ENCODE peak calls at places on chromosomes 2 and 18, in five cellular contexts. C is K562; A is RKO; E is PC-3; J is stimulated activated CD8-positive, alpha-beta memory T cell treated with anti-CD3 and anti-CD28 coated beads, Interleukin-4, amount 100 ng/mL, for 1 hour. L is an unnamed sample.

GRCh38 chr18:48835119-48835518 is 115.6 kb downstream of the SMAD7 start:
- DNase-seq in C (no peak), E (no peak), A (no peak), J (no peak), L (no peak)

GRCh38 chr2:172496096-172496709 is 59.7 kb upstream of the PDK1 start:
- DNase-seq in E (no peak), J (no peak), C (no peak), A (no peak), L (no peak)

GRCh38 chr2:186009341-186009740 is 270.7 kb downstream of the FSIP2 start:
- DNase-seq in A (no peak), C (no peak), E (no peak), J (no peak), L (no peak)

GRCh38 chr2:217824223-217824622 is 178.6 kb downstream of the TNS1 start:
- DNase-seq in A (no peak), E (no peak), J (no peak), C (no peak), L (peak)

GRCh38 chr2:237866119-237866621 is 6.7 kb downstream of the RAMP1 start:
- DNase-seq in J (no peak), C (no peak), E (peak), A (no peak), L (no peak)

GRCh38 chr2:10759151-10759714 is 37.8 kb downstream of the ATP6V1C2 start:
- DNase-seq in C (no peak), E (no peak), A (no peak), J (no peak), L (no peak)

GRCh38 chr2:73993799-73994543 is 9.3 kb downstream of the TET3 start:
- DNase-seq in J (no peak), E (no peak), A (no peak), C (no peak), L (no peak)

GRCh38 chr2:75922191-75922590 is 211.5 kb upstream of the GCFC2 start:
- DNase-seq in J (no peak), A (no peak), E (no peak), C (no peak), L (no peak)

GRCh38 chr2:176491172-176491904 is 222.1 kb downstream of the MTX2 start:
- DNase-seq in E (peak), J (no peak), C (peak), A (peak), L (no peak)

GRCh38 chr2:191740016-191740419 is 62.1 kb downstream of the NABP1 start:
- DNase-seq in C (no peak), E (no peak), A (no peak), J (peak), L (no peak)

GRCh38 chr2:217383620-217384019 is 523.8 kb upstream of the TNP1 start:
- DNase-seq in C (no peak), A (no peak), J (no peak), E (no peak), L (no peak)

GRCh38 chr18:76416935-76417334 is 78.1 kb downstream of the ZNF516 start:
- DNase-seq in J (no peak), C (no peak), A (no peak), E (no peak), L (no peak)

GRCh38 chr2:239629936-239630617 is 229.3 kb upstream of the HDAC4 start:
- DNase-seq in J (no peak), E (no peak), A (no peak), C (no peak), L (no peak)

GRCh38 chr2:168060956-168061750 is 186.2 kb downstream of the STK39 start:
- DNase-seq in C (no peak), E (peak), J (no peak), A (peak), L (no peak)

GRCh38 chr18:39909706-39910105 is 2045.3 kb upstream of the PIK3C3 start:
- DNase-seq in C (no peak), E (no peak), J (no peak), A (no peak), L (no peak)

GRCh38 chr2:100320547-100321180 is 1.6 kb downstream of the LONRF2 start:
- DNase-seq in C (peak), A (no peak), E (peak), J (no peak), L (no peak)

GRCh38 chr2:144607899-144608477 is 88.1 kb upstream of the ZEB2 start:
- DNase-seq in J (no peak), E (no peak), C (no peak), A (no peak), L (no peak)

GRCh38 chr2:38600242-38600891 is 2.4 kb downstream of the HNRNPLL start:
- DNase-seq in J (no peak), E (peak), C (peak), A (peak), L (peak)

GRCh38 chr2:177265386-177265690 is 811 bp upstream of the NFE2L2 start:
- DNase-seq in J (no peak), E (peak), C (no peak), A (no peak), L (no peak)

GRCh38 chr2:9637330-9637729 is 6.5 kb upstream of the YWHAQ start:
- DNase-seq in J (no peak), A (peak), C (no peak), E (peak), L (no peak)

GRCh38 chr18:74447404-74448152 is 9.5 kb downstream of the DIPK1C start:
- DNase-seq in J (no peak), E (no peak), C (no peak), A (no peak), L (no peak)

GRCh38 chr2:2664989-2665833 is 334.1 kb upstream of the MYT1L start:
- DNase-seq in J (no peak), C (no peak), A (peak), E (peak), L (no peak)

GRCh38 chr18:907171-907879 is 2.7 kb downstream of the ADCYAP1 start:
- DNase-seq in E (peak), J (no peak), C (no peak), A (no peak), L (no peak)

GRCh38 chr18:7921938-7922587 is 354.9 kb downstream of the PTPRM start:
- DNase-seq in J (no peak), A (no peak), C (no peak), E (peak), L (no peak)

GRCh38 chr2:86017901-86018896 is 87.5 kb downstream of the POLR1A start:
- DNase-seq in C (no peak), E (peak), A (no peak), J (no peak), L (no peak)

GRCh38 chr18:34222396-34223163 is 2.1 kb downstream of the NOL4 start:
- DNase-seq in C (no peak), E (peak), J (no peak), A (no peak), L (no peak)

GRCh38 chr2:100291152-100291970 is 30.9 kb downstream of the LONRF2 start:
- DNase-seq in C (peak), J (peak), E (peak), A (peak), L (peak)

GRCh38 chr2:127175406-127175805 is 44.7 kb downstream of the CYP27C1 start:
- DNase-seq in J (no peak), A (no peak), C (no peak), E (peak), L (no peak)

GRCh38 chr2:220175967-220176366 is 548.5 kb downstream of the SLC4A3 start:
- DNase-seq in C (no peak), J (no peak), A (no peak), E (peak), L (no peak)

GRCh38 chr2:128260239-128261138 is 58.2 kb downstream of the HS6ST1 start:
- DNase-seq in J (no peak), E (peak), A (peak), C (no peak), L (no peak)

GRCh38 chr2:104375206-104375605 is 478.7 kb upstream of the POU3F3 start:
- DNase-seq in J (no peak), E (no peak), C (no peak), A (no peak), L (no peak)